ENCODE peak calls at places on chromosomes 2 and 18, in six cellular contexts. One of them, this sample, is unnamed.

GRCh38 chr2:25401307-25402021 is 59.7 kb upstream of the DNMT3A start:
- DNase-seq in GM20000: no peak
- DNase-seq in heart left ventricle: no peak
- DNase-seq in sigmoid colon: no peak
- DNase-seq in foreskin fibroblast: no peak
- DNase-seq in colonic mucosa: no peak
- DNase-seq in this sample: no peak

GRCh38 chr2:37615808-37616673 is 55.4 kb downstream of the CDC42EP3 start:
- DNase-seq in GM20000: no peak
- DNase-seq in heart left ventricle: no peak
- DNase-seq in sigmoid colon: peak
- DNase-seq in foreskin fibroblast: no peak
- DNase-seq in colonic mucosa: peak
- DNase-seq in this sample: no peak

GRCh38 chr2:150585221-150585971 is 97.9 kb upstream of the RND3 start:
- DNase-seq in GM20000: no peak
- DNase-seq in heart left ventricle: no peak
- DNase-seq in sigmoid colon: no peak
- DNase-seq in foreskin fibroblast: no peak
- DNase-seq in colonic mucosa: no peak
- DNase-seq in this sample: no peak

GRCh38 chr2:46720592-46721185 is 194.9 kb downstream of the MCFD2 start:
- DNase-seq in GM20000: no peak
- DNase-seq in heart left ventricle: no peak
- DNase-seq in sigmoid colon: no peak
- DNase-seq in foreskin fibroblast: no peak
- DNase-seq in colonic mucosa: no peak
- DNase-seq in this sample: no peak

GRCh38 chr2:180349809-180350208 is 342.7 kb upstream of the CWC22 start:
- DNase-seq in GM20000: no peak
- DNase-seq in heart left ventricle: no peak
- DNase-seq in sigmoid colon: no peak
- DNase-seq in foreskin fibroblast: no peak
- DNase-seq in colonic mucosa: no peak
- DNase-seq in this sample: no peak

GRCh38 chr18:3689091-3689490 is 239.1 kb downstream of the TGIF1 start:
- DNase-seq in GM20000: no peak
- DNase-seq in heart left ventricle: no peak
- DNase-seq in sigmoid colon: no peak
- DNase-seq in foreskin fibroblast: no peak
- DNase-seq in colonic mucosa: no peak
- DNase-seq in this sample: no peak

GRCh38 chr18:50836521-50836957 is 16.7 kb upstream of the MRO start:
- DNase-seq in GM20000: no peak
- DNase-seq in heart left ventricle: no peak
- DNase-seq in sigmoid colon: no peak
- DNase-seq in foreskin fibroblast: no peak
- DNase-seq in colonic mucosa: no peak
- DNase-seq in this sample: no peak

GRCh38 chr18:60188943-60189342 is 183.6 kb downstream of the MC4R start:
- DNase-seq in GM20000: no peak
- DNase-seq in heart left ventricle: no peak
- DNase-seq in sigmoid colon: no peak
- DNase-seq in foreskin fibroblast: no peak
- DNase-seq in colonic mucosa: no peak
- DNase-seq in this sample: no peak

GRCh38 chr2:128726911-128727310 is 408.2 kb upstream of the HS6ST1 start:
- DNase-seq in GM20000: no peak
- DNase-seq in heart left ventricle: no peak
- DNase-seq in sigmoid colon: no peak
- DNase-seq in foreskin fibroblast: no peak
- DNase-seq in colonic mucosa: no peak
- DNase-seq in this sample: no peak

GRCh38 chr2:217471329-217471728 is 531.5 kb downstream of the TNS1 start:
- DNase-seq in GM20000: no peak
- DNase-seq in heart left ventricle: no peak
- DNase-seq in sigmoid colon: no peak
- DNase-seq in foreskin fibroblast: no peak
- DNase-seq in colonic mucosa: no peak
- DNase-seq in this sample: no peak

GRCh38 chr2:176122266-176122632 is 270 bp upstream of the HOXD9 start:
- DNase-seq in GM20000: no peak
- DNase-seq in heart left ventricle: no peak
- DNase-seq in sigmoid colon: no peak
- DNase-seq in foreskin fibroblast: no peak
- DNase-seq in colonic mucosa: no peak
- DNase-seq in this sample: no peak

GRCh38 chr2:47265751-47266231 is 110.7 kb upstream of the STPG4 start:
- DNase-seq in GM20000: no peak
- DNase-seq in heart left ventricle: no peak
- DNase-seq in sigmoid colon: peak
- DNase-seq in foreskin fibroblast: no peak
- DNase-seq in colonic mucosa: peak
- DNase-seq in this sample: no peak

GRCh38 chr18:23341383-23341782 is 111.7 kb upstream of the RIOK3 start:
- DNase-seq in GM20000: no peak
- DNase-seq in heart left ventricle: no peak
- DNase-seq in sigmoid colon: no peak
- DNase-seq in foreskin fibroblast: no peak
- DNase-seq in colonic mucosa: no peak
- DNase-seq in this sample: no peak

GRCh38 chr2:15950088-15950952 is 10.0 kb downstream of the MYCN start:
- DNase-seq in GM20000: no peak
- DNase-seq in heart left ventricle: no peak
- DNase-seq in sigmoid colon: no peak
- DNase-seq in foreskin fibroblast: no peak
- DNase-seq in colonic mucosa: no peak
- DNase-seq in this sample: no peak

DNA sequence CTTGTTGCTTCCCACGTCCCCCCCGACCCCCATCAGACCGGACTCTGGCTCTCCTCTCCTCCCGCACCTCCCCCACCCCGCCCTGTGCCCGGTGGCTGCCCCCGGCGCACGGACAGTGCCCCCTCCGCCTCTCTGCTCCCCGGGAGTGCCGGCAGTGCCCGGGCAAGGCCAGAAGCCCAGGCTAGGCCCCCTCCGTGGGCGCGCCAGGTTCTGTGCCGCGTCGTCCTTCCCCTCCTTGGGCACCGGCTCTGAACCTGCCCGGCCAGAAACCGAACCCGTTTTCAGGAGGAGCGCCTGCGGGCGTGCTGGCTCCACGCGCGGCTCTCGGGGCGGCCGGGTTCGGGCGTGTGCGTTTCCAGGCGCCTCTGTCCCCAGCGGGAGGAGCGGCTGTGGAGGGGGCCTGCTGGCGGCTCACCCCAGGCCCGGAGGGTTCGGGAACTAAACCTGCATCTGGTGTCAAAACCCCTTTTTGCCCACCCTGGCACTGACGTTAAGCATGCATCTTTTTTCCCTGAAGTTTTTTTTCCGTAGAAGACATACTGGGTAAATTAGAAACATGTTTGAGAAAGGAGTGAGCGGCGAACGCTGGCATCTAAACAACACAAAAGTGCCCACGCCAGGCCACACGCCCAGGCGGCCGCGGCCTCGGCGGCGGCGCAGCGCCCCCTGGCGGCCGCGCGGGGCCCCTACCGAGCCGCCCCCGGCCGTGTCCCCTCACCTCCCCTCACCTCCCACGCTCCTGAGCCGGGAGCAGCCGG is 123.9 kb upstream of the SLC1A4 start:
- DNase-seq in GM20000: peak
- DNase-seq in heart left ventricle: peak
- DNase-seq in sigmoid colon: peak
- DNase-seq in foreskin fibroblast: peak
- DNase-seq in colonic mucosa: peak
- DNase-seq in this sample: peak
- TF ChIP-seq CTCF in GM20000: peak
- TF ChIP-seq CTCF in heart left ventricle: peak
- TF ChIP-seq CTCF in sigmoid colon: peak
- TF ChIP-seq CTCF in foreskin fibroblast: peak
- TF ChIP-seq CTCF in colonic mucosa: peak
- TF ChIP-seq CTCF in this sample: peak

GRCh38 chr2:234483568-234484251 is 13.2 kb downstream of the ARL4C start:
- DNase-seq in GM20000: no peak
- DNase-seq in heart left ventricle: no peak
- DNase-seq in sigmoid colon: peak
- DNase-seq in foreskin fibroblast: no peak
- DNase-seq in colonic mucosa: peak
- DNase-seq in this sample: no peak
- TF ChIP-seq CTCF in GM20000: no peak
- TF ChIP-seq CTCF in heart left ventricle: no peak
- TF ChIP-seq CTCF in sigmoid colon: no peak
- TF ChIP-seq CTCF in foreskin fibroblast: no peak
- TF ChIP-seq CTCF in colonic mucosa: no peak
- TF ChIP-seq CTCF in this sample: peak

GRCh38 chr2:137420744-137421143 is 543.5 kb upstream of the HNMT start:
- DNase-seq in GM20000: no peak
- DNase-seq in heart left ventricle: no peak
- DNase-seq in sigmoid colon: no peak
- DNase-seq in foreskin fibroblast: peak
- DNase-seq in colonic mucosa: no peak
- DNase-seq in this sample: no peak
- TF ChIP-seq CTCF in GM20000: no peak
- TF ChIP-seq CTCF in heart left ventricle: no peak
- TF ChIP-seq CTCF in sigmoid colon: no peak
- TF ChIP-seq CTCF in foreskin fibroblast: no peak
- TF ChIP-seq CTCF in colonic mucosa: no peak
- TF ChIP-seq CTCF in this sample: no peak

GRCh38 chr2:113889471-113890252 is at the start of gene ACTR3:
- DNase-seq in GM20000: peak
- DNase-seq in heart left ventricle: peak
- DNase-seq in sigmoid colon: peak
- DNase-seq in foreskin fibroblast: peak
- DNase-seq in colonic mucosa: peak
- DNase-seq in this sample: peak
- TF ChIP-seq CTCF in GM20000: no peak
- TF ChIP-seq CTCF in heart left ventricle: no peak
- TF ChIP-seq CTCF in sigmoid colon: no peak
- TF ChIP-seq CTCF in foreskin fibroblast: no peak
- TF ChIP-seq CTCF in colonic mucosa: no peak
- TF ChIP-seq CTCF in this sample: no peak

GRCh38 chr2:71455741-71456569 is 2.6 kb downstream of the DYSF start:
- DNase-seq in GM20000: peak
- DNase-seq in heart left ventricle: peak
- DNase-seq in sigmoid colon: no peak
- DNase-seq in foreskin fibroblast: no peak
- DNase-seq in colonic mucosa: no peak
- DNase-seq in this sample: no peak
- TF ChIP-seq CTCF in GM20000: no peak
- TF ChIP-seq CTCF in heart left ventricle: no peak
- TF ChIP-seq CTCF in sigmoid colon: no peak
- TF ChIP-seq CTCF in foreskin fibroblast: no peak
- TF ChIP-seq CTCF in colonic mucosa: no peak
- TF ChIP-seq CTCF in this sample: no peak

DNA sequence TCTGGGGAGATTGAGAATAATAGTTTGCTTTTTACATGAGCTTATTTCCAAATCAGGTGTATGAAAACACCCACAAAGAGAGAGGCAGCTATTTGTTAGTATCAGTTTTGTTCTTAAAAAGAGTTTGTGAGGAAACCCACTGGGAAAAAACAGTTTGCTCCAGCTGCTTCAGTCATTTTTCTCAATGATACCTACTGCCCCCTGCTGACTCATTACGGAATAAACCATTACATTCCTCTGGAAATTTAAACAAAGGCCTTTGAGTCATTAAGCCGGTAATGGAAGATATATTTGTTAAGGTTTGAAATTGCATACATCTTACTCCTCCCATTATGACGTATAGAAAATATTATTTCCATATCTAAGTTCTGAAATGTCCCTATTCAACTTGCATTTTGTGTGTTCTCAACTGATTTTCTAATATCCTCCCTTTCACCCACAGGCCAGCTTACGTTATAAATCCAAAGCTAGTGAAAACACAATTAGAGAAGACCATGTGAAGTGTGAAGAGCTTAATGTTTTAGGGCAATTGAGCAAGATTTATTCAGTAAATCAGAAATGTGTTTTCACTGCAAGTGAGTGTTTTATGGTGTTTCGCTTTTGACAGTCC is 761.6 kb downstream of the DSC3 start:
- DNase-seq in GM20000: no peak
- DNase-seq in heart left ventricle: no peak
- DNase-seq in sigmoid colon: no peak
- DNase-seq in foreskin fibroblast: peak
- DNase-seq in colonic mucosa: peak
- DNase-seq in this sample: no peak
- TF ChIP-seq CTCF in GM20000: peak
- TF ChIP-seq CTCF in heart left ventricle: peak
- TF ChIP-seq CTCF in sigmoid colon: no peak
- TF ChIP-seq CTCF in foreskin fibroblast: peak
- TF ChIP-seq CTCF in colonic mucosa: peak
- TF ChIP-seq CTCF in this sample: peak

DNA sequence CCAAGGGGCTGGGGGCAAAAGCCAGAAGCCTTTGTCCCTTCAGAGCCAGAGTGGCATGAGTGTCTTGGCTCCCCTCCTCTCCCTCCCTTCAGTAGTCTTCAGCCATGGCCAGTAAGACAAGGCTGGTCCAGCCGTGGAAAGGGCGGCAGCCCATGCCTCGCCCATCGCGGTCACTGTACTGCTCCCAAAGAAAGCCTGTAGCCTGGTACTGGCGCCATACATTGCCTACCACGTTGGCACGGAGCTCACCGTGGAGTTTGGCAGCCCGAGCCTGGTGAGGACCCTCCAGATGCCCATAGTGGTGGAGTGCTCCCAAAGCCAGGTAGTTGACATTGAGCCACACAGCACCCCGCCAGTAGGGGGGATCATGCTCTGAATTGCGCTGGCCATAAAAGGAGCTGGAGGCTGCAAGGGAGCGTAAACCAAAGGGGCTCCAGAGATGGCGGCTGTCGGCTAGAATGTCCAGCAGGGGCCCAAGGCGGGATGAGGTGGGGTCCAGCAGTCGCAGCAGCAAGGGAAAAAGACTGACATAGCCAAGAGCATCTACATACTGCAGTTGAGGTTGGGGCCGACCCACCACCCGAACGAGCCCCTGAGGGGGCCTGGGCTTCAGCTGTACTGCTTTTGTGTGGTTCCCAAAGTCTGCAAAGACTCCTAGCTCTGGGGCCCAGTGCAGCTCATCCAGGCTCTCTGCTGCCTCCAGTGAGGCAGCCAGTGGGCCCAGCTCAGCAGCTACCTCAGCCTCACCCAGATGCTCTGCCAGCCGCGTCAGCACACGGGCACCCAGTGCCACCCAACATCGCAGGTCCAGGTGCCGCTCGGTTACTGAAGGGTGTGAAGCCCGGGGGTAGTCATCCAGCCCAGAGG is 3.2 kb downstream of the WBP1 start:
- DNase-seq in GM20000: no peak
- DNase-seq in heart left ventricle: no peak
- DNase-seq in sigmoid colon: no peak
- DNase-seq in foreskin fibroblast: no peak
- DNase-seq in colonic mucosa: no peak
- DNase-seq in this sample: no peak
- TF ChIP-seq CTCF in GM20000: no peak
- TF ChIP-seq CTCF in heart left ventricle: no peak
- TF ChIP-seq CTCF in sigmoid colon: no peak
- TF ChIP-seq CTCF in foreskin fibroblast: peak
- TF ChIP-seq CTCF in colonic mucosa: no peak
- TF ChIP-seq CTCF in this sample: peak